ENCODE peak calls at places on chromosomes 2 and 18, in four cellular contexts. P, A, X and B are unnamed samples.

GRCh38 chr2:13009027-13009426 is 292.3 kb downstream of the TRIB2 start:
- DNase-seq in A (no peak), X (no peak), P (no peak), B (no peak)

GRCh38 chr18:292271-292670 is 24.4 kb upstream of the THOC1 start:
- DNase-seq in A (peak), X (no peak), P (no peak), B (no peak)

GRCh38 chr2:12057436-12058166 is 311.2 kb downstream of the LPIN1 start:
- DNase-seq in A (peak), X (no peak), P (no peak), B (no peak)

GRCh38 chr2:42844901-42845685 is 52.7 kb upstream of the HAAO start:
- DNase-seq in X (peak), P (no peak), A (no peak), B (peak)

GRCh38 chr2:121038831-121039230 is 246.2 kb downstream of the TFCP2L1 start:
- DNase-seq in X (no peak), A (no peak), P (no peak), B (no peak)

GRCh38 chr2:188894979-188895378 is 79.2 kb upstream of the COL3A1 start:
- DNase-seq in A (no peak), P (no peak), X (no peak), B (no peak)

GRCh38 chr18:57559311-57559710 is 27.2 kb downstream of the FECH start:
- DNase-seq in X (no peak), P (no peak), A (no peak), B (no peak)

GRCh38 chr2:113828086-113828742 is 61.7 kb upstream of the ACTR3 start:
- DNase-seq in P (no peak), X (no peak), A (no peak), B (no peak)

GRCh38 chr2:233261819-233262555 is 10.5 kb downstream of the ATG16L1 start:
- DNase-seq in A (no peak), X (no peak), P (no peak), B (no peak)

GRCh38 chr2:2045191-2045590 is 285.9 kb downstream of the MYT1L start:
- DNase-seq in A (no peak), P (no peak), X (no peak), B (no peak)

GRCh38 chr2:239716536-239717318 is 308.4 kb downstream of the NDUFA10 start:
- DNase-seq in A (no peak), X (peak), P (peak), B (no peak)

GRCh38 chr2:525611-526010 is 151.6 kb downstream of the TMEM18 start:
- DNase-seq in A (no peak), P (no peak), X (no peak), B (no peak)

GRCh38 chr2:21819475-21819874 is 695.7 kb downstream of the TDRD15 start:
- DNase-seq in P (no peak), A (no peak), X (no peak), B (no peak)

GRCh38 chr2:232875256-232876070 is 5.4 kb downstream of the SNORC start:
- DNase-seq in X (no peak), P (no peak), A (no peak), B (no peak)

GRCh38 chr2:199201539-199201938 is 256.2 kb downstream of the SATB2 start:
- DNase-seq in X (no peak), A (no peak), P (no peak), B (no peak)

DNA sequence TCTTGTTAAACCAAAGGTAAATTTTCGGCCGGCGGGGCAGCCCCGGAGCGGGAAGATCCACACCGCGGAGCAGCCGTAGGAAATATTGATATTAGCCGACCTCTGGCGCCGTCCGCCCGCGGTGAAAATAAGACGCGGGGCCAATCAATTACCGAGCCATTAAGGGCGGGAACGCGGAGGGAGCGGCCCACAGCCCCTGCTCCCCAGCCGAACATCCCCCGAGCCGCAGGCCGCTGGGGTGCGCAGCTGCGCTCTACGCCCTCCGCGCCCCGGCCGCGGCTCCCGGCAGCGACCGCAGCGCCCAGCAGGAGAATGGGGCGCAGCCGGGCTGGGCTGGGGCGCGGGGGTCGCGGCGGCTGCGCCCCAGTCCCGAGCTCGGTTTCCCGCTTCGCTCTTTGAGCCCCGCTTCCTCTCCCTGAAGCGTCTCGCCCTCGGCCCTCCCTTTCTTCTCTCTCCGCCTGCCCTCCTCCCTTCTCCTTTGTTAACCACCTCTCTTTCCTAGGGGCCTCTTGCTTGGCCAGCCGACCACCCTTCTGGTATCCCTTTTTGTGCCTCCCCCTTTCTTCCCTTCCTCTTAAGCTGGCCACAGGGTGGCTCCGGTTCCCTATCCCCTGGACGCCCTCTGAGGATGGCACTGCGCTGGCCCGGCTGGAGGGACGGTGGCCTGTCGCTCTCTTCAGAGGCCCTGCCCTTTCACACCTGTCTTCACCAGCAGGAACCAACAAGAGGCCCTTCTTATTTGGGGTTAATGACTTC is 40.9 kb downstream of the CELF4 start:
- DNase-seq in P (no peak), X (no peak), A (no peak), B (no peak)
- H3K4me3 ChIP-seq in P (no peak), X (no peak), A (no peak), B (no peak)

GRCh38 chr2:26144953-26145680 is 27.8 kb upstream of the GAREM2 start:
- DNase-seq in X (no peak), A (peak), P (peak), B (peak)
- H3K4me3 ChIP-seq in X (no peak), A (no peak), P (no peak), B (no peak)

DNA sequence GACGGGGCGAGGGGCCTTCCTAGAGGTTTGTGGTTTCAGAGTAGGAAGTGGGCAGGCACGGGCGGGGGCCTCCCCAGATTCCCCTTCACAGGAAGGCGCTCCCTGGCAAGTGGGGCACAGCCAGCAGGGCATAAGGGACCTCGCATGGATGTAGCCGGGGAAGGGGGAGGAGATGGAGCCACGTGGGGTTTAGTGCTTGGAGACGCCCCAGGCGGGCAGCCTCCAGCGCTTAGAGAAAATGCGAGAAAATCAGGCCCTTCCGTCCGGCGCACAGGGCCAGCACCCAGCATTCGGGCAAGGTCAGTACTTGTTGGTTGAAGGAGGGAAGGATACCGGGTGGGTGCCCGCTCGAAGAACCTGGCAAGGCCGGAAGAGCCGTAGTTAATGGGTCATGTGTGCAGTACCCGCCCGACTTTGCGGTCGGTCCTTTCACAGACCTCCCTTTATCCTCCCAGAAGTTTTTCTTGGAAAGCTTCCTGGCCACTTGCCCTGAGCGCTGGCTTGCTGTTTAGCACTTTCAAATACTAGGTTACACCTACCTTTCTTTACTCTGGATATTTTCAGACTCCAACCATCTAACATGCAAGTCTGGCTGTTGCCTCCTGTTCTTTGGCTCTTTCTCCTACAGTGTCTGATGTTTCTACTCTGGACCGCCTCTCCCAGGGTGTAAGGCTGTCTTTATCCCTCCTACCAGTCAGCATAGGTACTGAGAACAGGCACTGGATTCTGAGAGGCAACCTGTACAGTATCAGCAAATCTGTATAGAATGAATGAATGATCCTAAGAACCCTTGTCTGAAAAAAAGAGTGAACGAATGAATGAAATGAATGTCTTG is 78.1 kb downstream of the CIB4 start:
- DNase-seq in A (no peak), X (no peak), P (peak), B (no peak)
- H3K4me3 ChIP-seq in A (no peak), X (peak), P (peak), B (peak)

GRCh38 chr2:165070089-165070488 is 114.8 kb upstream of the SLC38A11 start:
- DNase-seq in P (no peak), A (no peak), X (no peak), B (no peak)

GRCh38 chr2:165064743-165065142 is 109.4 kb upstream of the SLC38A11 start:
- DNase-seq in A (no peak), X (no peak), P (no peak), B (no peak)

GRCh38 chr2:165069131-165069530 is 113.8 kb upstream of the SLC38A11 start:
- DNase-seq in P (no peak), A (no peak), X (no peak), B (no peak)

DNA sequence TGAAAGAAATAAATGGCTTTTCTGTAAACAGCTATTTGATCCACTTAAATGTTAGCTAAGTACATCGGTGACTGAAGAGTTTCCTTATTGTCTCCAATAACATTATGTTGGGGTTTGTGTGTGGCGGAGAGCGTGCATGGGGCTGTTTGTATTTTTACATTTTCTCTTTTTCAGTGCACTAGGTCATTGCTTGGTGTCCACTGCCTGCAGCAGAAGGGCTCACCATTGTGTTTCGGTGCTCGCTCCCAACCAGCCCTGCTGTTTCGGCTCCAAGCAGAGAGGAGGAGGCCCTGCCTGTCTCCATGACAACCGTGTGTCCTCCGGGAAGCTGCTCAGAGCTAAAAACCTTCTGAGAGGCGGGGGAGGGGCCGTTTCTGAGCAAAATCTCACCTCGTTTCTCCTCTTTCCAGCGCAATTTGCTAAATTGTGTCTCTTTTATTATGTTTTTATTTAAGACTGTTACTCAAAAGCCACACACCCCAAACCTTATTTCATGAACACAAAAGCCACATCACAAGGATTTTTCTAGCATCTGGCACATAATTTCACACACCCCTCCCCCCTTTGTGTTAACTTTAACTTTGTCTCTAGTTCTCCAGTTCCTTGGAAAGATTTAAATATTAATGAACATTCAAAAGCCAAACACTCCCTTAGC is 112.8 kb upstream of the SLC38A11 start:
- DNase-seq in X (no peak), A (no peak), P (no peak), B (peak)
- H3K4me3 ChIP-seq in X (peak), A (no peak), P (no peak), B (no peak)

GRCh38 chr2:160138406-160138805 is 61.7 kb downstream of the ITGB6 start:
- DNase-seq in A (no peak), X (no peak), P (no peak), B (no peak)

GRCh38 chr2:160140001-160140400 is 60.1 kb downstream of the ITGB6 start:
- DNase-seq in A (no peak), X (no peak), P (no peak), B (no peak)

GRCh38 chr2:160140471-160140870 is 59.6 kb downstream of the ITGB6 start:
- DNase-seq in X (no peak), A (no peak), P (no peak), B (no peak)

GRCh38 chr2:160139350-160139749 is 60.7 kb downstream of the ITGB6 start:
- DNase-seq in P (no peak), A (no peak), X (no peak), B (no peak)

GRCh38 chr2:160137457-160137856 is 62.6 kb downstream of the ITGB6 start:
- DNase-seq in A (no peak), P (no peak), X (no peak), B (no peak)
- H3K4me3 ChIP-seq in A (no peak), P (no peak), X (no peak), B (no peak)

DNA sequence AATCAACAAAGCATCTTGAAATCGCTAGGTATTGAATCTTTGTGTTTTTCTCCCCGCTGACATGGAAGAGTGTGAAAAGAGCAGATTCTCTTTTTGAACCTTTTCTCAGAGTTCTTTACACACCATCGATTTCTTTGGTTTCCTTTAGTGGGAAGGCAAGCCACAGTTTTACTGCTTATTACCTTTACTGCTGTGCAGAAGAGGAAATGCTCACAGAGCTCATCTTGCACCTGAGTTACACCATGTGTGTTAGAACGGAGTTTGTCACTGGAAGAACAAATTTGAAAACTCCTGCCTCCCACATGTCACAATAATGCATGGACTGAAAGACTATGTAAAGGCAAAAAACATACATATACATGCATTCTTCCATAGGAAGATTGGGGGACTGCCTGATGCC is 45.3 kb upstream of the PDK1 start:
- DNase-seq in X (no peak), P (no peak), A (no peak), B (no peak)
- H3K4me3 ChIP-seq in X (no peak), P (no peak), A (no peak), B (no peak)

GRCh38 chr2:152420923-152421322 is 85.9 kb downstream of the FMNL2 start:
- DNase-seq in P (no peak), A (no peak), X (no peak), B (no peak)

GRCh38 chr2:152418688-152419087 is 83.7 kb downstream of the FMNL2 start:
- DNase-seq in A (no peak), X (no peak), P (no peak), B (no peak)

GRCh38 chr2:152423684-152424083 is 88.7 kb downstream of the FMNL2 start:
- DNase-seq in P (no peak), X (no peak), A (no peak), B (no peak)

GRCh38 chr2:152421521-152422367 is 86.8 kb downstream of the FMNL2 start:
- DNase-seq in X (no peak), A (peak), P (peak), B (peak)

DNA sequence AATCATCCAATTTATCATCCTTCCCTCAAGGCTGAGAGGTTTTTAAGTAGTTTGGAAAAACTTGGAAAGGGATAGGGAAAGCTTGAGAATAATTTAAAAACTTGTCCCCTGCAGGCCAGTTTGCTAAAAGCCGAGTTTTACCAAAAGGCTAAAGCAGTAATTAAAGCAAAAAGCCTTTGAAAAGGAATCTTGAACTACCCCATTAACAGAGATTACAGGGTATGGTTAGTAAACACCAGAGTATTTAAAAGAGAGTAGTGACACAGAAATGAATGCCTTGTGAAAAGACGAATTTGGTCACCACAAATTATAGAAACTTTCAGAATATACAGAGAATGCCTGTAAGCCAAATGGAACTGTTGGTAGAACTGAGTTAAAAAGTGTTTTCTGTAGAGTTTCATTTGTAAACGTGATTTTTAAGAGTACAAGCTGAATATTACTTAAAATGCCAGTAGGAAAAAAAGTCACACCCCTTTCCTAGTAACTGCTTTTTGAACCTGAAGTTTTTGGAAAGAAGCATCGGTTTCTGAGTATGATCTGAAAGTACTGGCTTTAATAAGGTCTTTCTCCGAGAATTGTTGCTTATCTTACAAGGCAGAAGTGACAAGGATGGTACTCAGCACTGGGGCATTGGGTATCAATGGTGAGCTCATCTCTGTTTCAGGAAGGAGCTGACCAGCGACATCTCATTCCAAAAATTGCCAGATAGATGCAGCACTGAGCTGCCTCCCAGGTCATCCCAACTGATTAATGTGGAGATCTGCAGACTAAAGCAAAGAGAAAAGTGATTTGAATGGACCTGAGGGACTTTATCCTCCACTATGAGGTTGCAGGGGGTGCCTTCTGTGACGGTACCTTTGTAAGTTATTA is 85.2 kb downstream of the FMNL2 start:
- DNase-seq in X (no peak), A (no peak), P (no peak), B (no peak)
- H3K4me3 ChIP-seq in X (no peak), A (no peak), P (no peak), B (no peak)

GRCh38 chr18:26526966-26527234 is 21.5 kb downstream of the KCTD1 start:
- DNase-seq in P (no peak), X (no peak), A (no peak), B (no peak)

GRCh38 chr18:26526128-26526965 is 22.0 kb downstream of the KCTD1 start:
- DNase-seq in P (no peak), X (no peak), A (no peak), B (no peak)

GRCh38 chr18:26524952-26525351 is 23.4 kb downstream of the KCTD1 start:
- DNase-seq in P (no peak), X (no peak), A (no peak), B (no peak)

GRCh38 chr18:26521617-26522016 is 26.7 kb downstream of the KCTD1 start:
- DNase-seq in X (no peak), A (no peak), P (no peak), B (no peak)

DNA sequence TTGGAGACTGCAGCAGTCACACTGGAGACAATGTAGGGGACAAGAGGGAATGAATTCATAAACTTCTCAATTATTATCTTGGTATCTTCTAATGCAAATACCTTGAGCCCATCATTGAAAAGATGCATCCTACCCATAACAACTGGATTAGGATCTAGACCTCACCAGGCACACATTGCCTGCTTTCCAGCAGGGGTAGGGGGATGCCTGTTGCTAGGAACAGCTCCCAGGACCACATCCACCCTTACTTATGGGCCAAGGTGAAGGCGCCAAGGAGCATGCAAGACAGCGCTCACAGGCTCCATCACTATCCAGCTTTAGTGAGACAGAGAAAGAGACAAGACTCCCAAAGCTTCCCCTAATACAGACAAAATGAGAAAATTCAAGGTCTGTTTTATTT is 24.4 kb downstream of the KCTD1 start:
- DNase-seq in A (no peak), X (no peak), P (no peak), B (no peak)
- H3K4me3 ChIP-seq in A (no peak), X (no peak), P (no peak), B (no peak)

GRCh38 chr2:215839309-215839708 is 174.0 kb downstream of the MREG start:
- DNase-seq in P (no peak), A (no peak), X (no peak), B (no peak)

GRCh38 chr2:215833531-215834162 is 179.7 kb downstream of the MREG start:
- DNase-seq in P (no peak), A (peak), X (no peak), B (peak)

GRCh38 chr2:215832791-215833190 is 180.6 kb downstream of the MREG start:
- DNase-seq in P (peak), X (no peak), A (no peak), B (no peak)

GRCh38 chr2:215836881-215837280 is 176.5 kb downstream of the MREG start:
- DNase-seq in A (no peak), X (no peak), P (no peak), B (no peak)

DNA sequence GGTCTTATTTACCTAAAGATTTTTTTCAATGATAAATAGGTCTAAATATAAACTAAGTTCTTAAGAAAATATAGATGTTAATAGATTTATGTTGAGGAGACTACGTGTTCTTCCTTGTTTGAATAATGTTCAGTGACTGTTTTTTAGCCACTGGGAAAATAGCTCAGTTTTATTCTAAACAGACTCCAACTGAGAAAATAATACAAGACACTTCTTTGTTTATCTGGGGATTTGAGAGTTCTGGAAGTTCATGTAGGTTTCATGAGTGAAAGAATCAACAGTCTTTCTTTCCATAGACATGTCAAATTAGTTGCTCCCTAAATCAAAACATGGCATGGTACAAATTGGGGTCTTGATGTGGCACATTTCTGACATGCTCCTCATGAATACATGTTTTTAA is 177.7 kb downstream of the MREG start:
- DNase-seq in P (no peak), A (no peak), X (no peak), B (no peak)
- H3K4me3 ChIP-seq in P (no peak), A (no peak), X (no peak), B (no peak)